ENCODE peak calls at places on chromosomes 11 and 22, in seven cellular contexts. U, K, J, G, M, W and E are unnamed samples.

GRCh38 chr11:77523712-77524111 is 49.8 kb upstream of the PAK1 start:
- DNase-seq in U (no peak), K (no peak), J (no peak), G (no peak), M (no peak), W (peak), E (no peak)

GRCh38 chr11:108009497-108010360 is 1.0 kb downstream of the CUL5 start:
- DNase-seq in U (no peak), K (no peak), J (no peak), G (no peak), M (peak), W (no peak), E (no peak)

GRCh38 chr11:64263021-64263946 is 12.0 kb downstream of the PLCB3 start:
- DNase-seq in U (no peak), K (no peak), J (peak), G (no peak), M (no peak), W (no peak), E (no peak)

GRCh38 chr11:112745958-112746357 is 215.3 kb upstream of the NCAM1 start:
- DNase-seq in U (peak), K (no peak), J (no peak), G (no peak), M (no peak), W (no peak), E (no peak)

GRCh38 chr11:123238297-123238696 is 43.2 kb upstream of the CLMP start:
- DNase-seq in U (no peak), K (peak), J (no peak), G (no peak), M (no peak), W (no peak), E (no peak)

GRCh38 chr11:69880803-69881445 is 61.7 kb upstream of the FGF3 start:
- DNase-seq in U (no peak), K (no peak), J (no peak), G (no peak), M (peak), W (no peak), E (no peak)

GRCh38 chr11:118398797-118399564 is 2.4 kb upstream of the ATP5MG start:
- DNase-seq in U (no peak), K (no peak), J (no peak), G (no peak), M (peak), W (no peak), E (no peak)

GRCh38 chr11:72581067-72581466 is 93.2 kb downstream of the PDE2A start:
- DNase-seq in U (no peak), K (no peak), J (no peak), G (no peak), M (peak), W (no peak), E (no peak)

GRCh38 chr22:46115388-46115678 is 35.0 kb upstream of the PPARA start:
- DNase-seq in U (no peak), K (no peak), J (no peak), G (no peak), M (no peak), W (no peak), E (no peak)

GRCh38 chr11:46555269-46556054 is 38.4 kb downstream of the AMBRA1 start:
- DNase-seq in U (no peak), K (no peak), J (no peak), G (no peak), M (no peak), W (no peak), E (no peak)

GRCh38 chr11:9858218-9858617 is 194.3 kb downstream of the SWAP70 start:
- DNase-seq in U (no peak), K (no peak), J (no peak), G (no peak), M (no peak), W (no peak), E (no peak)

GRCh38 chr22:24325105-24325757 is 54.6 kb downstream of the SPECC1L start:
- DNase-seq in U (no peak), K (no peak), J (peak), G (peak), M (no peak), W (no peak), E (no peak)

GRCh38 chr22:44202261-44202789 is 21.6 kb downstream of the PARVG start:
- DNase-seq in U (no peak), K (no peak), J (peak), G (peak), M (peak), W (no peak), E (no peak)

GRCh38 chr11:73999581-74000306 is 9.1 kb downstream of the UCP3 start:
- DNase-seq in U (peak), K (no peak), J (no peak), G (no peak), M (no peak), W (no peak), E (no peak)

GRCh38 chr11:117182551-117182935 is 4.0 kb downstream of the SIDT2 start:
- DNase-seq in U (no peak), K (no peak), J (no peak), G (no peak), M (peak), W (no peak), E (peak)